ENCODE peak calls at places on chromosomes 11 and 22, in nine cellular contexts. One of them, this sample, is unnamed. For H3K27me3 and H3K4me1, the result is how much of the 10 kb centered on the place peaks cover.

GRCh38 chr11:20156280-20156875 is 3.9 kb downstream of the DBX1 start:
- DNase-seq in Karpas-422: no peak
- DNase-seq in fibroblast of lung: no peak
- DNase-seq in ovary: no peak
- DNase-seq in tibial artery: no peak
- DNase-seq in MM.1S: no peak
- DNase-seq in iPS DF 6.9: no peak
- DNase-seq in effector memory CD4-positive, alpha-beta T cell: peak
- DNase-seq in CD8-positive, alpha-beta T cell: peak
- DNase-seq in this sample: peak

GRCh38 chr22:29519996-29520395 is 33.6 kb downstream of the THOC5 start:
- DNase-seq in ovary: no peak
- DNase-seq in iPS DF 6.9: no peak
- DNase-seq in tibial artery: no peak
- DNase-seq in fibroblast of lung: no peak
- DNase-seq in Karpas-422: no peak
- DNase-seq in MM.1S: no peak
- DNase-seq in effector memory CD4-positive, alpha-beta T cell: no peak
- DNase-seq in CD8-positive, alpha-beta T cell: no peak
- DNase-seq in this sample: no peak

GRCh38 chr22:23386822-23387580 is 193.1 kb downstream of the IGLL1 start:
- DNase-seq in Karpas-422: no peak
- DNase-seq in iPS DF 6.9: no peak
- DNase-seq in fibroblast of lung: no peak
- DNase-seq in effector memory CD4-positive, alpha-beta T cell: no peak
- DNase-seq in tibial artery: peak
- DNase-seq in MM.1S: no peak
- DNase-seq in CD8-positive, alpha-beta T cell: no peak
- DNase-seq in ovary: no peak
- DNase-seq in this sample: no peak

GRCh38 chr11:48051217-48051848 is 71.0 kb downstream of the PTPRJ start:
- DNase-seq in ovary: no peak
- DNase-seq in fibroblast of lung: no peak
- DNase-seq in Karpas-422: peak
- DNase-seq in effector memory CD4-positive, alpha-beta T cell: no peak
- DNase-seq in CD8-positive, alpha-beta T cell: no peak
- DNase-seq in MM.1S: no peak
- DNase-seq in iPS DF 6.9: no peak
- DNase-seq in tibial artery: no peak
- DNase-seq in this sample: no peak

GRCh38 chr11:60951909-60952741 is at the start of gene SLC15A3:
- DNase-seq in ovary: peak
- DNase-seq in effector memory CD4-positive, alpha-beta T cell: no peak
- DNase-seq in MM.1S: peak
- DNase-seq in tibial artery: peak
- DNase-seq in Karpas-422: peak
- DNase-seq in iPS DF 6.9: no peak
- DNase-seq in CD8-positive, alpha-beta T cell: peak
- DNase-seq in fibroblast of lung: peak
- DNase-seq in this sample: peak

GRCh38 chr11:125214466-125215204 is 50.1 kb downstream of the PKNOX2 start:
- DNase-seq in fibroblast of lung: peak
- DNase-seq in Karpas-422: no peak
- DNase-seq in CD8-positive, alpha-beta T cell: no peak
- DNase-seq in MM.1S: no peak
- DNase-seq in iPS DF 6.9: no peak
- DNase-seq in tibial artery: peak
- DNase-seq in effector memory CD4-positive, alpha-beta T cell: no peak
- DNase-seq in ovary: peak
- DNase-seq in this sample: peak

GRCh38 chr11:47306484-47306844 is 36.5 kb downstream of the MADD start:
- DNase-seq in effector memory CD4-positive, alpha-beta T cell: no peak
- DNase-seq in ovary: no peak
- DNase-seq in iPS DF 6.9: no peak
- DNase-seq in tibial artery: no peak
- DNase-seq in fibroblast of lung: no peak
- DNase-seq in CD8-positive, alpha-beta T cell: no peak
- DNase-seq in MM.1S: no peak
- DNase-seq in Karpas-422: no peak
- DNase-seq in this sample: no peak

GRCh38 chr11:108886608-108887007 is 221.7 kb downstream of the DDX10 start:
- DNase-seq in fibroblast of lung: no peak
- DNase-seq in CD8-positive, alpha-beta T cell: no peak
- DNase-seq in MM.1S: no peak
- DNase-seq in effector memory CD4-positive, alpha-beta T cell: no peak
- DNase-seq in tibial artery: no peak
- DNase-seq in ovary: no peak
- DNase-seq in Karpas-422: no peak
- DNase-seq in iPS DF 6.9: no peak
- DNase-seq in this sample: no peak

GRCh38 chr11:88521354-88522310 is 184.1 kb upstream of the CTSC start:
- DNase-seq in effector memory CD4-positive, alpha-beta T cell: no peak
- DNase-seq in fibroblast of lung: no peak
- DNase-seq in tibial artery: no peak
- DNase-seq in CD8-positive, alpha-beta T cell: no peak
- DNase-seq in iPS DF 6.9: no peak
- DNase-seq in Karpas-422: no peak
- DNase-seq in ovary: no peak
- DNase-seq in MM.1S: no peak
- DNase-seq in this sample: no peak

GRCh38 chr22:26548984-26549383 is 36.7 kb upstream of the TFIP11 start:
- DNase-seq in Karpas-422: no peak
- DNase-seq in CD8-positive, alpha-beta T cell: no peak
- DNase-seq in MM.1S: no peak
- DNase-seq in fibroblast of lung: no peak
- DNase-seq in tibial artery: no peak
- DNase-seq in effector memory CD4-positive, alpha-beta T cell: no peak
- DNase-seq in iPS DF 6.9: no peak
- DNase-seq in ovary: no peak
- DNase-seq in this sample: no peak

GRCh38 chr11:12005476-12005875 is 3.0 kb downstream of the DKK3 start:
- DNase-seq in tibial artery: no peak
- DNase-seq in iPS DF 6.9: no peak
- DNase-seq in CD8-positive, alpha-beta T cell: no peak
- DNase-seq in fibroblast of lung: peak
- DNase-seq in Karpas-422: no peak
- DNase-seq in MM.1S: no peak
- DNase-seq in ovary: no peak
- DNase-seq in effector memory CD4-positive, alpha-beta T cell: no peak
- DNase-seq in this sample: no peak

GRCh38 chr11:110230377-110230776 is 66.0 kb downstream of the RDX start:
- DNase-seq in tibial artery: no peak
- DNase-seq in ovary: no peak
- DNase-seq in Karpas-422: no peak
- DNase-seq in fibroblast of lung: no peak
- DNase-seq in iPS DF 6.9: no peak
- DNase-seq in effector memory CD4-positive, alpha-beta T cell: no peak
- DNase-seq in CD8-positive, alpha-beta T cell: no peak
- DNase-seq in MM.1S: no peak
- DNase-seq in this sample: no peak

GRCh38 chr11:47514825-47515647 is 37.9 kb downstream of the CELF1 start:
- DNase-seq in CD8-positive, alpha-beta T cell: no peak
- DNase-seq in iPS DF 6.9: no peak
- DNase-seq in ovary: no peak
- DNase-seq in tibial artery: no peak
- DNase-seq in fibroblast of lung: peak
- DNase-seq in effector memory CD4-positive, alpha-beta T cell: no peak
- DNase-seq in Karpas-422: peak
- DNase-seq in MM.1S: no peak
- DNase-seq in this sample: no peak

GRCh38 chr22:21025763-21026755 is 6.3 kb downstream of the SLC7A4 start:
- DNase-seq in Karpas-422: no peak
- DNase-seq in iPS DF 6.9: no peak
- DNase-seq in MM.1S: no peak
- DNase-seq in tibial artery: no peak
- DNase-seq in effector memory CD4-positive, alpha-beta T cell: no peak
- DNase-seq in CD8-positive, alpha-beta T cell: no peak
- DNase-seq in ovary: no peak
- DNase-seq in fibroblast of lung: no peak
- DNase-seq in this sample: no peak

GRCh38 chr22:36359172-36359973 is 28.4 kb downstream of the MYH9 start:
- DNase-seq in CD8-positive, alpha-beta T cell: no peak
- DNase-seq in Karpas-422: peak
- DNase-seq in MM.1S: no peak
- DNase-seq in ovary: no peak
- DNase-seq in effector memory CD4-positive, alpha-beta T cell: no peak
- DNase-seq in iPS DF 6.9: no peak
- DNase-seq in tibial artery: no peak
- DNase-seq in fibroblast of lung: no peak
- DNase-seq in this sample: no peak

GRCh38 chr11:127733552-127733951 is 733.0 kb upstream of the KIRREL3 start:
- DNase-seq in tibial artery: no peak
- DNase-seq in fibroblast of lung: no peak
- DNase-seq in CD8-positive, alpha-beta T cell: no peak
- DNase-seq in Karpas-422: no peak
- DNase-seq in ovary: no peak
- DNase-seq in MM.1S: no peak
- DNase-seq in iPS DF 6.9: no peak
- DNase-seq in effector memory CD4-positive, alpha-beta T cell: no peak
- DNase-seq in this sample: no peak

DNA sequence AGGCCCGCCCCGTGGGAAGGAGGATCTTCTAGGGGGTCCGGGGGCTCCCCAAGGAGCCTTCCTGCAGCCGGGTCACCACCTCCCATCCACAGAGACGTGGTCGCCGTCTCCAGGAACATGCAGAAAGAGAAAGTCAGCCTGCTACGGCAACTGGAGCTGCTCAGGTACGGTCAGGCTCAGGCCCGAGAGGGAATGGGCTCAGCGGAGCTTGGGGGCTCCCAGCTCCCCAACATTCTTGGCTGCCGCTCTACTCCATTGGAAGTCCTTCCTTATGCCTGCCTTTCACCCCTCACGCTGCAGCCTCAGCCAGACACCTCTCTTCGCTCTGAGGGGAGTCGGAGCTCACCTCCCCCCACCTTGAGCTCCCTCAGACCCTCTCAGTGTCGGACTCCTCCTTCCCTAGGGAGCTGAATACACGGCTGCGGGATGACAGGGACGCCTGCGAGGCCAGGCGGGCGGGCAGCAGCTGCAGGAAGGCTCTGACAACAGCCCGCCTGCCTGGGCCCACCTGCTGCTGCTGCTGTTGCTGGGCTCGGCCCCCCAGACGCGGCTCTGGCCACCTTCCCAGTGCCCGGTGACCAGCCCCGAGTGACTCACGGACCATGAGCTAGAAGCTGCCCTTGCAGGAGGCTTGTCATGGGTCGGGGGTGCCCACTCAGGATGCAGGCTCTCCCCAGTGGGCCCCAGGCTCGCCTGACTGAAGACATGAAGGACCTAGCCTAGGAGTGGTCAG is 1.5 kb upstream of the CD151 start:
- DNase-seq in Karpas-422: peak
- DNase-seq in iPS DF 6.9: no peak
- DNase-seq in tibial artery: no peak
- DNase-seq in MM.1S: no peak
- DNase-seq in CD8-positive, alpha-beta T cell: no peak
- DNase-seq in ovary: no peak
- DNase-seq in effector memory CD4-positive, alpha-beta T cell: no peak
- DNase-seq in fibroblast of lung: peak
- DNase-seq in this sample: no peak
- H3K27me3 ChIP-seq in Karpas-422: under half
- H3K27me3 ChIP-seq in iPS DF 6.9: under half
- H3K27me3 ChIP-seq in tibial artery: half or more
- H3K27me3 ChIP-seq in MM.1S: under half
- H3K27me3 ChIP-seq in CD8-positive, alpha-beta T cell: under half
- H3K27me3 ChIP-seq in ovary: under half
- H3K27me3 ChIP-seq in effector memory CD4-positive, alpha-beta T cell: half or more
- H3K27me3 ChIP-seq in fibroblast of lung: under half
- H3K27me3 ChIP-seq in this sample: under half

GRCh38 chr11:75147191-75147874 is 3.6 kb upstream of the SLCO2B1 start:
- DNase-seq in CD8-positive, alpha-beta T cell: no peak
- DNase-seq in tibial artery: no peak
- DNase-seq in fibroblast of lung: no peak
- DNase-seq in effector memory CD4-positive, alpha-beta T cell: no peak
- DNase-seq in MM.1S: no peak
- DNase-seq in ovary: no peak
- DNase-seq in iPS DF 6.9: no peak
- DNase-seq in Karpas-422: no peak
- DNase-seq in this sample: no peak

GRCh38 chr11:75145196-75145971 is 5.5 kb upstream of the SLCO2B1 start:
- DNase-seq in Karpas-422: no peak
- DNase-seq in iPS DF 6.9: no peak
- DNase-seq in ovary: no peak
- DNase-seq in MM.1S: no peak
- DNase-seq in CD8-positive, alpha-beta T cell: no peak
- DNase-seq in tibial artery: no peak
- DNase-seq in fibroblast of lung: no peak
- DNase-seq in effector memory CD4-positive, alpha-beta T cell: no peak
- DNase-seq in this sample: no peak

GRCh38 chr11:75145972-75146519 is 4.9 kb upstream of the SLCO2B1 start:
- DNase-seq in MM.1S: no peak
- DNase-seq in CD8-positive, alpha-beta T cell: no peak
- DNase-seq in effector memory CD4-positive, alpha-beta T cell: no peak
- DNase-seq in iPS DF 6.9: no peak
- DNase-seq in Karpas-422: no peak
- DNase-seq in tibial artery: no peak
- DNase-seq in fibroblast of lung: no peak
- DNase-seq in ovary: no peak
- DNase-seq in this sample: no peak

GRCh38 chr11:75147875-75148263 is 3.0 kb upstream of the SLCO2B1 start:
- DNase-seq in Karpas-422: no peak
- DNase-seq in MM.1S: no peak
- DNase-seq in fibroblast of lung: no peak
- DNase-seq in ovary: no peak
- DNase-seq in effector memory CD4-positive, alpha-beta T cell: no peak
- DNase-seq in CD8-positive, alpha-beta T cell: no peak
- DNase-seq in iPS DF 6.9: no peak
- DNase-seq in tibial artery: peak
- DNase-seq in this sample: no peak

GRCh38 chr11:75146711-75147110 is 4.2 kb upstream of the SLCO2B1 start:
- DNase-seq in iPS DF 6.9: no peak
- DNase-seq in effector memory CD4-positive, alpha-beta T cell: no peak
- DNase-seq in CD8-positive, alpha-beta T cell: no peak
- DNase-seq in ovary: no peak
- DNase-seq in fibroblast of lung: no peak
- DNase-seq in MM.1S: no peak
- DNase-seq in Karpas-422: no peak
- DNase-seq in tibial artery: no peak
- DNase-seq in this sample: no peak
- H3K4me1 ChIP-seq in iPS DF 6.9: under half
- H3K4me1 ChIP-seq in effector memory CD4-positive, alpha-beta T cell: under half
- H3K4me1 ChIP-seq in CD8-positive, alpha-beta T cell: under half
- H3K4me1 ChIP-seq in ovary: under half
- H3K4me1 ChIP-seq in fibroblast of lung: under half
- H3K4me1 ChIP-seq in MM.1S: under half
- H3K4me1 ChIP-seq in Karpas-422: under half
- H3K4me1 ChIP-seq in tibial artery: under half
- H3K4me1 ChIP-seq in this sample: under half

GRCh38 chr11:71238285-71238875 is 14.0 kb downstream of the SHANK2 start:
- DNase-seq in iPS DF 6.9: no peak
- DNase-seq in MM.1S: no peak
- DNase-seq in Karpas-422: no peak
- DNase-seq in ovary: no peak
- DNase-seq in tibial artery: no peak
- DNase-seq in effector memory CD4-positive, alpha-beta T cell: no peak
- DNase-seq in fibroblast of lung: no peak
- DNase-seq in CD8-positive, alpha-beta T cell: no peak
- DNase-seq in this sample: no peak
- H3K27me3 ChIP-seq in iPS DF 6.9: under half
- H3K27me3 ChIP-seq in MM.1S: half or more
- H3K27me3 ChIP-seq in Karpas-422: under half
- H3K27me3 ChIP-seq in ovary: under half
- H3K27me3 ChIP-seq in tibial artery: half or more
- H3K27me3 ChIP-seq in effector memory CD4-positive, alpha-beta T cell: under half
- H3K27me3 ChIP-seq in fibroblast of lung: under half
- H3K27me3 ChIP-seq in CD8-positive, alpha-beta T cell: under half
- H3K27me3 ChIP-seq in this sample: under half

GRCh38 chr11:96050435-96051182 is 126.7 kb upstream of the MTMR2 start:
- DNase-seq in ovary: no peak
- DNase-seq in MM.1S: no peak
- DNase-seq in Karpas-422: no peak
- DNase-seq in tibial artery: no peak
- DNase-seq in fibroblast of lung: peak
- DNase-seq in effector memory CD4-positive, alpha-beta T cell: no peak
- DNase-seq in CD8-positive, alpha-beta T cell: no peak
- DNase-seq in iPS DF 6.9: no peak
- DNase-seq in this sample: no peak
- H3K4me1 ChIP-seq in ovary: under half
- H3K4me1 ChIP-seq in MM.1S: half or more
- H3K4me1 ChIP-seq in Karpas-422: under half
- H3K4me1 ChIP-seq in tibial artery: under half
- H3K4me1 ChIP-seq in fibroblast of lung: under half
- H3K4me1 ChIP-seq in effector memory CD4-positive, alpha-beta T cell: under half
- H3K4me1 ChIP-seq in CD8-positive, alpha-beta T cell: under half
- H3K4me1 ChIP-seq in iPS DF 6.9: under half
- H3K4me1 ChIP-seq in this sample: under half